ENCODE peak calls at places on chromosome 10, in nine cellular contexts. F is stimulated activated CD4-positive, alpha-beta T cell treated with anti-CD3 and anti-CD28 coated beads, Interleukin-15, amount 100 ng/mL, for 24 hours; L is right lobe of liver; E is activated CD4-positive, alpha-beta T cell treated with anti-CD3 and anti-CD28 coated beads for 36 hours; J is mesendoderm; M is neural progenitor cell; Q is GM23338; D is T-cell; U is lower leg skin. I is an unnamed sample.

GRCh38 chr10:63430091-63430998 is 35.4 kb downstream of the JMJD1C start:
- DNase-seq in F (no peak), L (no peak), E (no peak), J (peak; percentile 94), M (no peak), Q (no peak), D (no peak), U (no peak), I (no peak)

GRCh38 chr10:107814865-107815487 is 650.5 kb upstream of the SORCS1 start:
- DNase-seq in F (peak; percentile 3), L (no peak), E (peak; percentile 10), J (peak; percentile 86), M (peak; percentile 82), Q (peak; percentile 86), D (no peak), U (peak; percentile 19), I (no peak)

GRCh38 chr10:127090135-127090534 is 106.3 kb downstream of the INSYN2A start:
- DNase-seq in F (no peak), L (no peak), E (no peak), J (peak; percentile 61), M (no peak), Q (no peak), D (no peak), U (no peak), I (no peak)

GRCh38 chr10:22252801-22253577 is 35.2 kb upstream of the EBLN1 start:
- DNase-seq in F (peak; percentile 59), L (peak; percentile 57), E (peak; percentile 59), J (peak; percentile 52), M (peak; percentile 58), Q (peak; percentile 57), D (peak; percentile 38), U (peak; percentile 28), I (peak; percentile 18)

GRCh38 chr10:87705339-87705738 is 45.7 kb downstream of the PAPSS2 start:
- DNase-seq in F (no peak), L (no peak), E (no peak), J (no peak), M (no peak), Q (no peak), D (no peak), U (no peak), I (no peak)

GRCh38 chr10:71135276-71135675 is 77.1 kb upstream of the UNC5B start:
- DNase-seq in F (no peak), L (no peak), E (no peak), J (no peak), M (no peak), Q (no peak), D (no peak), U (no peak), I (no peak)

GRCh38 chr10:69232736-69233135 is 12.6 kb downstream of the HKDC1 start:
- DNase-seq in F (no peak), L (no peak), E (peak; percentile 37), J (no peak), M (no peak), Q (no peak), D (peak; percentile 30), U (no peak), I (peak; percentile 31)

GRCh38 chr10:89032141-89032814 is 41.7 kb downstream of the FAS start:
- DNase-seq in F (peak; percentile 81), L (no peak), E (peak; percentile 84), J (peak; percentile 42), M (no peak), Q (peak; percentile 55), D (no peak), U (no peak), I (no peak)

GRCh38 chr10:33887188-33887587 is 552.7 kb upstream of the NRP1 start:
- DNase-seq in F (no peak), L (no peak), E (no peak), J (no peak), M (no peak), Q (no peak), D (no peak), U (no peak), I (no peak)

GRCh38 chr10:10623958-10624590 is 393.6 kb upstream of the CELF2 start:
- DNase-seq in F (no peak), L (no peak), E (no peak), J (no peak), M (no peak), Q (no peak), D (no peak), U (peak; percentile 57), I (no peak)

GRCh38 chr10:24485299-24485698 is 238.4 kb downstream of the ARHGAP21 start:
- DNase-seq in F (no peak), L (no peak), E (no peak), J (no peak), M (no peak), Q (no peak), D (no peak), U (no peak), I (no peak)

GRCh38 chr10:95295031-95295755 is 4.4 kb upstream of the PDLIM1 start:
- DNase-seq in F (peak; percentile 57), L (peak; percentile 70), E (peak; percentile 71), J (peak; percentile 65), M (peak; percentile 70), Q (peak; percentile 88), D (peak; percentile 24), U (peak; percentile 30), I (no peak)

GRCh38 chr10:48656241-48656921 is 28.3 kb upstream of the WDFY4 start:
- DNase-seq in F (peak; percentile 92), L (peak; percentile 95), E (peak; percentile 95), J (peak; percentile 87), M (peak; percentile 92), Q (peak; percentile 92), D (peak; percentile 80), U (peak; percentile 82), I (peak; percentile 67)

GRCh38 chr10:114822771-114823463 is 1.3 kb downstream of the FHIP2A start:
- DNase-seq in F (no peak), L (no peak), E (no peak), J (no peak), M (no peak), Q (no peak), D (no peak), U (no peak), I (no peak)

GRCh38 chr10:62614389-62615157 is 189.9 kb upstream of the ADO start:
- DNase-seq in F (peak; percentile 40), L (no peak), E (peak; percentile 58), J (no peak), M (no peak), Q (no peak), D (no peak), U (no peak), I (no peak)

GRCh38 chr10:23037561-23037960 is 57.8 kb upstream of the MSRB2 start:
- DNase-seq in F (no peak), L (no peak), E (no peak), J (no peak), M (peak; percentile 43), Q (no peak), D (no peak), U (no peak), I (no peak)

GRCh38 chr10:58733436-58733835 is 220.8 kb downstream of the BICC1 start:
- DNase-seq in F (no peak), L (no peak), E (no peak), J (no peak), M (no peak), Q (no peak), D (no peak), U (no peak), I (no peak)

GRCh38 chr10:46787321-46787615 is 124.0 kb upstream of the PTPN20 start:
- DNase-seq in F (peak; percentile 30), L (no peak), E (peak; percentile 47), J (peak; percentile 5), M (no peak), Q (no peak), D (no peak), U (peak; percentile 30), I (no peak)

GRCh38 chr10:126017961-126018560 is 121.7 kb downstream of the FANK1 start:
- DNase-seq in F (no peak), L (no peak), E (no peak), J (no peak), M (no peak), Q (no peak), D (no peak), U (no peak), I (no peak)

GRCh38 chr10:77333610-77334340 is 303.8 kb downstream of the KCNMA1 start:
- DNase-seq in F (no peak), L (peak; percentile 67), E (no peak), J (no peak), M (no peak), Q (no peak), D (no peak), U (no peak), I (no peak)

I was measured in T-helper 9 cell.